ENCODE peak calls at places on chromosomes 4 and X, in eight cellular contexts. U is kidney glomerular epithelial cell; K is Right ventricle myocardium inferior; V is HT1080; T is activated CD4-positive, alpha-beta T cell treated with anti-CD3 and anti-CD28 coated beads, Interleukin-2, amount 10 ng/mL, durations not matched to agents 24 days and 14 days; D is ecto neural progenitor cell; M is occipital lobe; E is mesendoderm. Z is an unnamed sample.

GRCh38 chrX:39894626-39895025 is 203.1 kb downstream of the BCOR start:
- DNase-seq in U (no peak), K (no peak), V (peak; percentile 20), T (no peak), D (no peak), M (no peak), E (no peak), Z (no peak)

GRCh38 chr4:153471691-153472080 is 5.5 kb downstream of the TMEM131L start:
- DNase-seq in U (no peak), K (peak; percentile 72), V (no peak), T (peak; percentile 75), D (no peak), M (no peak), E (no peak), Z (no peak)

GRCh38 chrX:42694260-42694815 is 83.6 kb downstream of the PPP1R2C start:
- DNase-seq in U (peak; percentile 1), K (no peak), V (peak; percentile 15), T (no peak), D (no peak), M (no peak), E (no peak), Z (no peak)

GRCh38 chrX:146424422-146424821 is 385.1 kb upstream of the CXorf51B start:
- DNase-seq in U (no peak), K (no peak), V (no peak), T (no peak), D (no peak), M (no peak), E (no peak), Z (no peak)

GRCh38 chrX:41273638-41274037 is 60.3 kb upstream of the DDX3X start:
- DNase-seq in U (no peak), K (no peak), V (peak; percentile 5), T (no peak), D (no peak), M (no peak), E (no peak), Z (no peak)

GRCh38 chr4:124372916-124373315 is 339.6 kb downstream of the ANKRD50 start:
- DNase-seq in U (no peak), K (no peak), V (no peak), T (no peak), D (no peak), M (no peak), E (no peak), Z (no peak)

GRCh38 chr4:15547392-15547791 is 77.7 kb downstream of the CC2D2A start:
- DNase-seq in U (no peak), K (no peak), V (no peak), T (peak; percentile 79), D (no peak), M (no peak), E (no peak), Z (no peak)

GRCh38 chr4:2332976-2333319 is 71.0 kb upstream of the MXD4 start:
- DNase-seq in U (no peak), K (no peak), V (no peak), T (no peak), D (peak; percentile 44), M (no peak), E (no peak), Z (no peak)

GRCh38 chr4:6177587-6178197 is 22.7 kb downstream of the JAKMIP1 start:
- DNase-seq in U (no peak), K (no peak), V (peak; percentile 18), T (peak; percentile 89), D (no peak), M (no peak), E (peak; percentile 74), Z (peak; percentile 12)

GRCh38 chrX:120125444-120125843 is 9.7 kb upstream of the RHOXF1 start:
- DNase-seq in U (no peak), K (no peak), V (no peak), T (no peak), D (no peak), M (no peak), E (no peak), Z (no peak)

GRCh38 chr4:148426643-148427042 is 15.6 kb downstream of the NR3C2 start:
- DNase-seq in U (no peak), K (no peak), V (no peak), T (no peak), D (no peak), M (no peak), E (peak; percentile 13), Z (no peak)

GRCh38 chr4:56200275-56200674 is 187.0 kb downstream of the AASDH start:
- DNase-seq in U (no peak), K (no peak), V (peak; percentile 68), T (no peak), D (no peak), M (no peak), E (no peak), Z (no peak)

GRCh38 chr4:80694178-80694577 is 336.3 kb upstream of the BMP3 start:
- DNase-seq in U (no peak), K (no peak), V (peak; percentile 51), T (no peak), D (no peak), M (no peak), E (no peak), Z (no peak)

GRCh38 chr4:179059396-179059795 is 1617.2 kb upstream of the AGA start:
- DNase-seq in U (no peak), K (no peak), V (no peak), T (no peak), D (no peak), M (no peak), E (no peak), Z (no peak)

GRCh38 chrX:27336466-27337091 is 126.6 kb downstream of the PPP4R3C start:
- DNase-seq in U (no peak), K (no peak), V (peak; percentile 34), T (peak; percentile 66), D (peak; percentile 49), M (no peak), E (peak; percentile 30), Z (peak; percentile 4)

GRCh38 chr4:188400456-188400855 is 261.2 kb downstream of the TRIML1 start:
- DNase-seq in U (no peak), K (no peak), V (no peak), T (no peak), D (no peak), M (no peak), E (peak; percentile 31), Z (no peak)

GRCh38 chr4:7658297-7659204 is 223.8 kb upstream of the PSAPL1 start:
- DNase-seq in U (peak; percentile 9), K (no peak), V (peak; percentile 68), T (no peak), D (no peak), M (no peak), E (no peak), Z (no peak)

Z was measured in T47D.